ENCODE peak calls at places on chromosomes 5 and 9, in ten cellular contexts. A is MCF 10A; L is IMR-90; O is stimulated activated CD4-positive, alpha-beta T cell treated with anti-CD3 and anti-CD28 coated beads, TNF-alpha, amount 100 ng/mL, for 24 hours; H is osteocyte; D is prostate gland; Z is left ventricle myocardium inferior; G is activated T-cell treated with anti-CD3 and anti-CD28 coated beads for 1 hour; U is T-helper 1 cell; W is H4. K is an unnamed sample.

GRCh38 chr9:70587143-70587710 is 172.8 kb upstream of the KLF9 start:
- DNase-seq in A (peak), L (peak), O (no peak), H (no peak), D (no peak), Z (no peak), G (no peak), U (no peak), W (no peak), K (no peak)

GRCh38 chr9:6931913-6932312 is 174.1 kb downstream of the KDM4C start:
- DNase-seq in A (peak), L (peak), O (peak), H (no peak), D (no peak), Z (no peak), G (no peak), U (no peak), W (peak), K (no peak)

GRCh38 chr9:112699230-112699629 is 18.7 kb downstream of the INIP start:
- DNase-seq in A (no peak), L (no peak), O (no peak), H (no peak), D (no peak), Z (no peak), G (no peak), U (no peak), W (no peak), K (no peak)

GRCh38 chr5:50325237-50325832 is 115.8 kb downstream of the EMB start:
- DNase-seq in A (peak), L (peak), O (no peak), H (no peak), D (no peak), Z (no peak), G (no peak), U (no peak), W (no peak), K (no peak)

GRCh38 chr5:174503461-174504265 is 220.7 kb upstream of the MSX2 start:
- DNase-seq in A (peak), L (peak), O (no peak), H (peak), D (peak), Z (no peak), G (no peak), U (no peak), W (peak), K (peak)

GRCh38 chr5:93151121-93151520 is 429.9 kb downstream of the NR2F1-AS1 start:
- DNase-seq in A (peak), L (peak), O (no peak), H (no peak), D (no peak), Z (no peak), G (no peak), U (no peak), W (no peak), K (no peak)

GRCh38 chr9:135887585-135888050 is 19.7 kb downstream of the CAMSAP1 start:
- DNase-seq in A (no peak), L (no peak), O (no peak), H (no peak), D (no peak), Z (no peak), G (peak), U (peak), W (no peak), K (no peak)

GRCh38 chr9:128683340-128684064 is 5.5 kb upstream of the SET start:
- DNase-seq in A (peak), L (peak), O (no peak), H (no peak), D (peak), Z (peak), G (no peak), U (no peak), W (no peak), K (no peak)

GRCh38 chr5:132497488-132497997 is 7.0 kb upstream of the IRF1 start:
- DNase-seq in A (peak), L (peak), O (no peak), H (peak), D (peak), Z (peak), G (no peak), U (no peak), W (peak), K (no peak)

GRCh38 chr9:27352457-27353188 is 55.7 kb upstream of the EQTN start:
- DNase-seq in A (no peak), L (no peak), O (no peak), H (no peak), D (no peak), Z (no peak), G (no peak), U (no peak), W (no peak), K (no peak)

GRCh38 chr5:1443145-1443543 is 2.1 kb downstream of the SLC6A3 start:
- DNase-seq in A (no peak), L (no peak), O (no peak), H (no peak), D (no peak), Z (no peak), G (no peak), U (no peak), W (no peak), K (no peak)

GRCh38 chr9:131525643-131526565 is 5.2 kb downstream of the UCK1 start:
- DNase-seq in A (no peak), L (no peak), O (no peak), H (no peak), D (no peak), Z (no peak), G (no peak), U (no peak), W (no peak), K (no peak)

GRCh38 chr9:124505006-124505900 is 1.9 kb downstream of the NR5A1 start:
- DNase-seq in A (no peak), L (no peak), O (no peak), H (no peak), D (no peak), Z (no peak), G (no peak), U (no peak), W (no peak), K (no peak)

GRCh38 chr5:142724821-142725220 is 38.9 kb upstream of the FGF1 start:
- DNase-seq in A (no peak), L (no peak), O (no peak), H (no peak), D (no peak), Z (no peak), G (no peak), U (no peak), W (no peak), K (no peak)

GRCh38 chr5:125093776-125094175 is 347.3 kb upstream of the ZNF608 start:
- DNase-seq in A (peak), L (peak), O (no peak), H (no peak), D (no peak), Z (no peak), G (no peak), U (no peak), W (peak), K (no peak)

GRCh38 chr5:143525176-143525575 is 121.7 kb upstream of the NR3C1 start:
- DNase-seq in A (no peak), L (no peak), O (no peak), H (no peak), D (no peak), Z (no peak), G (no peak), U (no peak), W (no peak), K (no peak)

GRCh38 chr5:83608122-83608521 is 112.5 kb downstream of the HAPLN1 start:
- DNase-seq in A (peak), L (peak), O (no peak), H (no peak), D (no peak), Z (no peak), G (no peak), U (no peak), W (peak), K (peak)

GRCh38 chr5:103889500-103890209 is 327.1 kb upstream of the NUDT12 start:
- DNase-seq in A (no peak), L (no peak), O (no peak), H (no peak), D (no peak), Z (no peak), G (no peak), U (no peak), W (no peak), K (no peak)